ENCODE peak calls at places on chromosomes 6 and 20, in five cellular contexts. F, W, B, M and X are unnamed samples.

GRCh38 chr20:53826597-53827291 is 233.1 kb upstream of the ZNF217 start:
- DNase-seq in F (peak), W (peak), B (peak), M (no peak), X (no peak)

GRCh38 chr6:35602133-35602946 is 86.4 kb downstream of the FKBP5 start:
- DNase-seq in F (peak), W (no peak), B (peak), M (no peak), X (peak)

GRCh38 chr6:156616495-156616894 is 160.7 kb upstream of the ARID1B start:
- DNase-seq in F (no peak), W (no peak), B (no peak), M (no peak), X (no peak)

GRCh38 chr6:126944512-126944911 is 174.0 kb upstream of the RSPO3 start:
- DNase-seq in F (no peak), W (no peak), B (no peak), M (no peak), X (no peak)

GRCh38 chr20:59830107-59831023 is 103.1 kb downstream of the SYCP2 start:
- DNase-seq in F (no peak), W (no peak), B (no peak), M (no peak), X (peak)

GRCh38 chr20:9594284-9594875 is 80.0 kb downstream of the LAMP5 start:
- DNase-seq in F (no peak), W (no peak), B (no peak), M (no peak), X (no peak)

GRCh38 chr6:37321101-37321500 is 32.7 kb upstream of the RNF8 start:
- DNase-seq in F (no peak), W (no peak), B (no peak), M (no peak), X (no peak)

GRCh38 chr20:44034965-44035635 is 120.4 kb downstream of the TOX2 start:
- DNase-seq in F (no peak), W (peak), B (no peak), M (no peak), X (no peak)

GRCh38 chr20:24376523-24377085 is 92.8 kb upstream of the SYNDIG1 start:
- DNase-seq in F (no peak), W (no peak), B (peak), M (no peak), X (no peak)

GRCh38 chr6:136403166-136403980 is 113.7 kb upstream of the BCLAF1 start:
- DNase-seq in F (no peak), W (no peak), B (peak), M (no peak), X (peak)

GRCh38 chr6:106155219-106155830 is 69.2 kb downstream of the PRDM1 start:
- DNase-seq in F (no peak), W (no peak), B (no peak), M (no peak), X (no peak)

GRCh38 chr6:87908978-87909802 is 138.5 kb upstream of the SPACA1 start:
- DNase-seq in F (no peak), W (no peak), B (peak), M (no peak), X (no peak)

GRCh38 chr6:161041274-161041673 is 49.7 kb downstream of the MAP3K4 start:
- DNase-seq in F (no peak), W (no peak), B (no peak), M (no peak), X (no peak)

GRCh38 chr20:17825251-17825691 is 125.5 kb downstream of the BANF2 start:
- DNase-seq in F (no peak), W (no peak), B (peak), M (no peak), X (no peak)

GRCh38 chr20:34240121-34240520 is 1.1 kb upstream of the ASIP start:
- DNase-seq in F (no peak), W (no peak), B (no peak), M (no peak), X (no peak)

GRCh38 chr6:146194434-146194833 is 165.6 kb downstream of the GRM1 start:
- DNase-seq in F (no peak), W (no peak), B (no peak), M (no peak), X (no peak)

GRCh38 chr20:60895363-60896079 is 356.5 kb upstream of the CDH4 start:
- DNase-seq in F (no peak), W (no peak), B (no peak), M (no peak), X (no peak)

GRCh38 chr20:9139106-9139808 is 70.4 kb downstream of the PLCB4 start:
- DNase-seq in F (peak), W (no peak), B (no peak), M (no peak), X (no peak)

GRCh38 chr6:147820520-147820919 is 312.0 kb downstream of the SAMD5 start:
- DNase-seq in F (no peak), W (no peak), B (no peak), M (no peak), X (no peak)

GRCh38 chr6:34195726-34196115 is 41.0 kb upstream of the HMGA1 start:
- DNase-seq in F (no peak), W (no peak), B (no peak), M (no peak), X (no peak)

GRCh38 chr20:20174089-20174835 is 121.9 kb downstream of the CFAP61 start:
- DNase-seq in F (no peak), W (no peak), B (no peak), M (no peak), X (no peak)
- TF ChIP-seq CTCF in F (no peak), W (no peak), B (no peak), M (peak), X (no peak)

DNA sequence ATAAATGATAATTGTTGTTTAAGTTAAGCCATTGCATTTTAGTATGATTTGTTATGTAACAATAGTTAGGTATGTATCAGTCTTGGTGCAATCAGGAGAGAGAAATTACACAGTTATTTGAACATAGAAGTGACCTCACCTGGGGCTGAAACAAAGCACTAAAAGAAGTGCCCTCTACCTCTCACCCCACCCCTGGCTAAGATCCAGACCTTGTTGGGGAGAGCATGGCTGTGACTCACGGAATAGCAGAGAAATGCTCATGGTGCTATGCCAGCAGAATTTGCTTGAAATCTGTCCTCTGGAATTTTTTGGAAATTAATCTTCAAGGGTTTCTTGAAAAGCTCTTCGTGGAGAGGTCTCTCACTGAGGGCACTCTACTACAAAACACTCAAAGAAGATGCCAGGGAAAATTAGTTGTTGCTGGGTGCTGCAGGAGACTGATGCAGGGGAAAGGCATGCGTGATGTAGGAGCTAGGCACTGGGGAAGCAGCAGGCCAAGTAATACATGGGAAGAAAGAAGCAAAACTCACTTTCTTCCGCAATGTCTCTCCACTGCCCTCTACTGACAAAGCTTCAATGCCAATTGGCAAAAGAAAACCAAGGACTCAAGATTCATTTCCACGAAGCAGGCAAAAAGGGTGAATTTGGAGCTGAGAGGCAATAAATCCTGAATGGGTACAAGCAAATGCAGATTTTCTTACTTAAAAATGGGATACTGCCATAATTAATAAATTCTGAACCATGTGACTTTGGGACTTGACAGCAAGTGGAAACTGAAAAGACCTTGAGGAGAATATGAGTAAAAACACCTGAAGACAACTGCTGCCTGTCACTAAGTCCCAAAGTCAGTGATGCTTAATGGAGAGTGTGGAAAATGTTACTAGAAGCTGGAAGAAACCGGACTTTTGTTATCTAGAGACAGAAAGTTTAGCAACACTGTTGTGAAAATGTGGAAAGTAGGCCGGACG is 136.3 kb upstream of the ZNF184 start:
- DNase-seq in F (no peak), W (no peak), B (peak), M (no peak), X (peak)
- TF ChIP-seq CTCF in F (no peak), W (peak), B (peak), M (peak), X (peak)

GRCh38 chr6:119076173-119076965 is 2.1 kb downstream of the FAM184A start:
- DNase-seq in F (no peak), W (no peak), B (no peak), M (no peak), X (no peak)

GRCh38 chr6:119076966-119077642 is 1.4 kb downstream of the FAM184A start:
- DNase-seq in F (no peak), W (no peak), B (no peak), M (no peak), X (no peak)

GRCh38 chr6:119079288-119079809 is 885 bp upstream of the FAM184A start:
- DNase-seq in F (no peak), W (no peak), B (peak), M (no peak), X (peak)

GRCh38 chr6:119077643-119078448 is 618 bp downstream of the FAM184A start:
- DNase-seq in F (peak), W (peak), B (peak), M (peak), X (peak)

DNA sequence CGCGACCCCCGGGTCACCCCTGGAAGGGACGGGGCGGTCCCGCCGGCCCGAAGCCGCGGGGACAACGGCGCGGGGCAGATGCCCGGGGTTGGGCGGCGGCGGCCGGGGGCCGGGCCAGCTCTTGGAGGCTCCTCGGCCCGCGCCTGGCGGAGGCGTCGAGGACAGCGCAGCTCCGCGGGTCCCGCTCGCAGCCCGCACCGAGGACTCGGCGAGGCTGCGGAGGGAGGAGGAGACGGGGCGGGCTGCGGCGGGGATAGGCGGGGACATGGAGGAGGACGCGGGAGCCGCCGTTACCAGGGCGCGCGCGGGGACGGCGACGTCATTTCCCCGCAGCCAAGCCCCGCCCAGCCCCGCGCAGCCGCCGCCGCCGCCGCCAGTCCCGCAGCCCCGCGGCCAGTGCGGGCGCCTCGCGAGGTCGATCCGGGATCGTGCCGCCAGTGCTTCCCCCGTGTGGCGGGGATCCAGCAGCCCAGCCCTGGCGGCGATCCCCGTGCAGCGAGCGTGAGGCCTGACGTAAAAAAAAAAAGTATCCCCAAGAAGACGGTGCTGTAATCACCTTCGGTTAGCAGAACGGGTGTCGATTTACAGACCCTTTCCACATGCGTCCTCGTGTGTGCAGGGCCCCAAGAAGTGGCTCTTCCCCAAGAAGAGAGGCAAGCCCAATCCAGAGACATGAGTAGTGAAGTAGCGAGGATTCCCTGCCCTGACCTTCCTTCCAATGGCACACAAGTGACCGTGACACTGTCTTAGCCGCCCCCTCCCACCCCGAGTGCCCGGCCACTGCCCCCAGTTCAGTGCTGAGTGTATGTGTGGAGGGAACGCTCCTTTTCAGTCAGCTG is at the start of gene FAM184A:
- DNase-seq in F (peak), W (peak), B (peak), M (peak), X (peak)
- TF ChIP-seq CTCF in F (peak), W (peak), B (peak), M (peak), X (peak)

DNA sequence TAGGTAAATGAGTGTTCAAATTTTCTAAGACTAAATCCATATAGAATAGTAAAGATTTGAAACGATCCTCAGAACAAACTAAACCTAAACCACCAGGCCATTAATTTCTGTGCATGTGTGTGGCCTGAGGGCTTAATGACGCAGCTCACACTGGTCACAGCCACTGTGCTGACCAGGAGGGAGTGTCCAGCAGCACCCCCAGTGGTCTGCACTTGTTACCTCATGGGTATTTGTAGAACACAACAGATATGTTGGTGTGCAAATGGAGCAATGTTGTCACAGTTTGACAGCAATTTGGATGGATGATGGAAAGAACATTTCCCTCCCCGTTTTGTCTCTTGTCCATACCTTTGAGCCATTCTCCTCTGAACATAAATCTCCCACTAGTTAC is 122.4 kb upstream of the EXOC2 start:
- DNase-seq in F (no peak), W (no peak), B (no peak), M (no peak), X (no peak)
- TF ChIP-seq CTCF in F (no peak), W (no peak), B (peak), M (peak), X (no peak)

GRCh38 chr20:57062241-57062640 is 204.2 kb downstream of the BMP7 start:
- DNase-seq in F (no peak), W (no peak), B (no peak), M (no peak), X (no peak)

GRCh38 chr20:57060407-57061057 is 205.9 kb downstream of the BMP7 start:
- DNase-seq in F (no peak), W (no peak), B (no peak), M (no peak), X (peak)

GRCh38 chr20:57059055-57059617 is 207.3 kb downstream of the BMP7 start:
- DNase-seq in F (no peak), W (no peak), B (no peak), M (no peak), X (no peak)

GRCh38 chr20:57062696-57063270 is 203.7 kb downstream of the BMP7 start:
- DNase-seq in F (no peak), W (no peak), B (no peak), M (no peak), X (no peak)

DNA sequence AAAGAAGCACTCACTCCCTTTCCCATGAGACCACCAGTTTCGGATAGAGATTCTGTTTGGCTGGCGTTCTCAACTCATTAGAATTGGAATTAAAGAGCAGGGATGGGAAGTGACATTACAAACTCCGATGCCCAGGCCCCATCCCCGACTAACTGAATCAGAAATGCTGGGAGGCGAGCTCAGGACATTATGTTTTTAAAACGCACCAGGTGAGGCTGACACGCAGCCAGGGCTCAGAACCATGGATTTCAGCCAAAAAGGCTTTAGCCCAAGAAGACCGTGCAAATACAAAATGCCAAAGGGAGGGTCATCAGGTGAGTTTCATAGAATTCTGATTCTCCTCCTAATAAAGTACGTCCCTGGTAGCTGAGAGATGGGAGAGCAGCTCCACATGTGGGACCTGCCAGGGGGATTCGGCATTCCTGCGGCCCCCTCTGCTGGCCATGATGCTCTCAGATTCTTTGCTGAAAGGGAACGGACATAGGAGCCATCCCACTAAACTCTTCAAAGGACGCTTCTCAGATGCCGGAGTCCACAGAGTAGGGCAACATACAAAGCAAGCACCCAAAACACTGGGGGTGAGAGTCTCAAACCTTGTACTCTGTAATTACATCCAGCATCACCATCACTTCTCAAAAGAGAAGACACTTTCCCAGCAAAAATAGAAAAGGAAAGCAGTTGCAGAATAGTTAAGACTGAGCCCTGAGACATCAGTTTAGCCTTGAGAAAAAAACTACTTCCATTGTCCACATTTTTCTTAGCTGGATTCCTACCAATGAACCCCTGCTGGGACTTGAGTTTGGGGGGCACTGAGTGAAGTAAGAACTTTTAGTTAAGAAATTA is 205.2 kb downstream of the BMP7 start:
- DNase-seq in F (no peak), W (no peak), B (peak), M (no peak), X (peak)
- TF ChIP-seq CTCF in F (no peak), W (no peak), B (peak), M (peak), X (no peak)

DNA sequence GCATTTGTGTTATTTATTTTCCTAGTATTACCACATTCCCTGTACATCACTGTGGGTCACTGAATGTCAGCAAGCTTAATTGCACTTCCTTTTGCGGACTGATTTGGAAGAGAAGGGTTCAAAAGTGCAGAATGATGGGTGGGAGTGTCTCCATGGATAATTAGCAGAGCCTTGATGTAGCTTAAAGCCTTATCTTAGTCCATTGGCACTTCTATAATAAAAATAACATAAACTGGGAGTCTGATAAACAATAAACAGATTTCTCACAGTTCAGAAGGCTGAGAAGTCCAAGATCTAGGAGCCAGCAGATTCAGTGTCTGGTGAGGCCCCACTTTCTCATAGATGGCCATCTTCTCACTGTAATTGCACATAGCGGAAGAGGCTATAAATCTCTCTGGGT is 501.1 kb upstream of the POU3F2 start:
- DNase-seq in F (no peak), W (no peak), B (no peak), M (no peak), X (no peak)
- TF ChIP-seq CTCF in F (no peak), W (no peak), B (no peak), M (no peak), X (no peak)